ENCODE peak calls at places on chromosomes 12 and 14, in nine cellular contexts. L is effector memory CD4-positive, alpha-beta T cell; M is right atrium auricular region; H is ascending aorta; U is NT2/D1; X is K562; G is fibroblast of lung; A is transverse colon; P is HAP-1. Y is an unnamed sample.

GRCh38 chr12:12482150-12482761 is 80.4 kb downstream of the DUSP16 start:
- DNase-seq in A (no peak), L (no peak), U (no peak), X (no peak), H (no peak), P (no peak), M (no peak), G (no peak), Y (no peak)

GRCh38 chr12:132886529-132887477 is 602 bp downstream of the CHFR start:
- DNase-seq in L (no peak), X (no peak), G (no peak), A (peak; percentile 20), U (no peak), H (peak; percentile 65), P (no peak), M (no peak), Y (no peak)

GRCh38 chr12:110449799-110450497 is at the start of gene ARPC3:
- DNase-seq in X (peak; percentile 86), H (peak; percentile 98), A (peak; percentile 97), U (peak; percentile 92), L (peak; percentile 88), G (peak; percentile 93), P (peak; percentile 92), M (peak; percentile 94), Y (peak; percentile 93)

GRCh38 chr12:12628013-12628412 is 16.3 kb downstream of the CREBL2 start:
- DNase-seq in L (no peak), P (no peak), M (no peak), H (no peak), A (no peak), X (no peak), G (peak; percentile 43), U (no peak), Y (no peak)

GRCh38 chr12:101455685-101456084 is 19.5 kb upstream of the SPIC start:
- DNase-seq in A (no peak), M (no peak), L (peak; percentile 0), P (no peak), H (no peak), U (no peak), G (no peak), X (no peak), Y (no peak)

GRCh38 chr14:20604291-20604690 is 13.1 kb upstream of the RNASE12 start:
- DNase-seq in H (no peak), L (no peak), U (no peak), X (no peak), P (no peak), M (no peak), G (no peak), A (no peak), Y (no peak)

GRCh38 chr12:131989021-131989420 is 39.3 kb downstream of the EP400 start:
- DNase-seq in L (no peak), M (no peak), A (no peak), G (no peak), U (no peak), H (no peak), P (no peak), X (no peak), Y (no peak)

GRCh38 chr12:49230176-49230575 is 34.7 kb upstream of the TUBA1C start:
- DNase-seq in A (no peak), M (no peak), P (no peak), X (no peak), G (no peak), H (no peak), L (no peak), U (no peak), Y (no peak)

GRCh38 chr12:54016478-54016964 is 7.7 kb downstream of the HOXC8 start:
- DNase-seq in A (no peak), L (no peak), P (peak; percentile 76), M (no peak), X (no peak), H (peak; percentile 72), G (no peak), U (no peak), Y (no peak)

GRCh38 chr12:131087302-131087818 is 133.7 kb downstream of the ADGRD1 start:
- DNase-seq in L (no peak), A (no peak), G (no peak), M (peak; percentile 23), X (no peak), U (no peak), H (peak; percentile 48), P (no peak), Y (no peak)

GRCh38 chr14:105498430-105499255 is 7.6 kb downstream of the TEDC1 start:
- DNase-seq in P (no peak), A (no peak), X (no peak), H (peak; percentile 58), G (no peak), L (no peak), U (no peak), M (no peak), Y (no peak)

GRCh38 chr12:12715459-12716150 is 1.6 kb upstream of the CDKN1B start:
- DNase-seq in L (no peak), G (peak; percentile 25), X (no peak), A (peak; percentile 62), P (no peak), H (no peak), M (no peak), U (no peak), Y (no peak)

GRCh38 chr12:132772551-132772950 is 10.9 kb upstream of the ANKLE2 start:
- DNase-seq in M (no peak), G (no peak), U (no peak), X (no peak), L (no peak), H (no peak), P (no peak), A (peak; percentile 56), Y (no peak)

GRCh38 chr12:64061868-64062375 is 160.2 kb downstream of the KICS2 start:
- DNase-seq in G (no peak), P (no peak), H (no peak), X (no peak), A (no peak), L (no peak), U (no peak), M (no peak), Y (no peak)

GRCh38 chr14:33457021-33457420 is 493.9 kb downstream of the EGLN3 start:
- DNase-seq in H (no peak), G (peak; percentile 38), A (no peak), L (no peak), P (no peak), M (no peak), X (no peak), U (no peak), Y (no peak)

GRCh38 chr14:90193925-90194324 is 62.4 kb upstream of the PSMC1 start:
- DNase-seq in U (no peak), X (peak; percentile 16), A (no peak), M (no peak), H (peak; percentile 25), P (no peak), L (no peak), G (no peak), Y (peak; percentile 16)

GRCh38 chr12:30090258-30090657 is 306.5 kb upstream of the TMTC1 start:
- DNase-seq in A (no peak), G (no peak), M (no peak), U (no peak), P (no peak), H (no peak), L (no peak), X (no peak), Y (no peak)
- H3K4me1 ChIP-seq in A (no peaks in the 10 kb centered on the region), G (no peaks in the 10 kb centered on the region), M (no peaks in the 10 kb centered on the region), U (no peaks in the 10 kb centered on the region), P (peaks cover 17% of the 10 kb centered on the region), H (no peaks in the 10 kb centered on the region), L (no peaks in the 10 kb centered on the region), X (no peaks in the 10 kb centered on the region), Y (no peaks in the 10 kb centered on the region)

GRCh38 chr14:85054178-85054577 is 475.8 kb upstream of the FLRT2 start:
- DNase-seq in G (no peak), X (no peak), M (no peak), U (no peak), A (no peak), P (no peak), H (no peak), L (no peak), Y (no peak)
- H3K4me3 ChIP-seq in G (no peak overlapping the region), X (no peak overlapping the region), M (no peak overlapping the region), U (no peak overlapping the region), A (no peak overlapping the region), P (no peak overlapping the region), H (no peak overlapping the region), L (no peak overlapping the region), Y (no peak overlapping the region)

DNA sequence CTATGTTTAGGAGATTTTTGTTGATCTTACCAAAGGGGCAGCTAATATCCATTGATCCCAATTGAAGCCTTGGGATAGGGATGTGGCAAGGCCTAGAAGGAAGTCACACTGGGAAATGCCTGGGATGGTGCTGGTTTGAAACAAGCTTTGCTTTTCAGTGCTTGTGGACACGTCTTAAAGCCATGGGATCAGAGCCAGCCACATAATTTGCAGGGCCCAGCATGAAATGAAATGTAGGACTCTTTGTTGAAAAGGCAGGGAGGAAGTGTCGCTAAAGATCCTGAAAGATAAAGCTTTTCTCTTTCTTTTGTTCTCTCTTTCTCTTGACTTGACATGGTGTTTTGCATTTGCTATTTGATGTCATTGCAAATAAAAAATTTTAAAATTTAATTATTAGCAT is 5.0 kb downstream of the TTC9 start:
- DNase-seq in U (no peak), P (no peak), M (no peak), H (no peak), G (no peak), A (no peak), L (no peak), X (no peak), Y (no peak)
- H3K4me1 ChIP-seq in U (peaks cover 2% of the 10 kb centered on the region), P (peaks cover 12% of the 10 kb centered on the region), M (peaks cover 14% of the 10 kb centered on the region), H (peaks cover 2% of the 10 kb centered on the region), G (no peaks in the 10 kb centered on the region), A (no peaks in the 10 kb centered on the region), L (peaks cover 28% of the 10 kb centered on the region), X (no peaks in the 10 kb centered on the region), Y (peaks cover 5% of the 10 kb centered on the region)

GRCh38 chr14:95318870-95319311 is 817 bp downstream of the CLMN start:
- DNase-seq in M (no peak), A (no peak), H (no peak), P (no peak), L (no peak), U (no peak), X (no peak), G (no peak), Y (no peak)

GRCh38 chr14:95316826-95317225 is 2.9 kb downstream of the CLMN start:
- DNase-seq in H (no peak), U (no peak), X (no peak), G (no peak), A (no peak), P (no peak), M (no peak), L (no peak), Y (no peak)

GRCh38 chr14:95317817-95318343 is 1.8 kb downstream of the CLMN start:
- DNase-seq in H (no peak), X (no peak), L (no peak), G (no peak), P (no peak), A (no peak), M (no peak), U (no peak), Y (no peak)

GRCh38 chr14:95319312-95320075 is at the start of gene CLMN:
- DNase-seq in M (no peak), X (peak; percentile 87), G (peak; percentile 21), A (peak; percentile 61), U (no peak), P (peak; percentile 33), L (no peak), H (no peak), Y (no peak)

DNA sequence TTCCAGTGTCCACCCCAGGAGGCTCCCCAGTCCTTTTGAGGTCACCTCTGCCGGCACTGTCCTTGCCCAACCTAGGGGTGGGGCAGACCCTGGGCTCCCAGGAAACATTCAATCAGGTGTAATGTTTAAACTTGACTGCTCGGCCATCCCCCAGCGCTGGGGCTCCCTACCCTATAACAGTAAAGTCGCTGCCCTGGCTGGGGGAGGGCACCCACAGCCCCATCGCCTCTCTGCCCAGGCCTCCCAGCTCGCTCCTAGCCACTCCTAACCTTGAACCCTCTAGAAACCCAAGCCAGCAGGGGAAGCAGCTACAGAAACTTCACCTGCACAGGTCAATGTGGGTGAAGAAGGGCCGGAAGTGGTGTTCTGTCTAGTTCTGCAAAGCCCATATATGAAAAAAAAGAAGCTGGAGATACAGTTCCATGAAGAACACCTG is 1.3 kb downstream of the CLMN start:
- DNase-seq in L (no peak), M (no peak), G (no peak), A (peak; percentile 36), P (no peak), H (no peak), U (no peak), X (no peak), Y (no peak)
- H3K4me3 ChIP-seq in L (no peak overlapping the region), M (peak overlapping the region; percentile 87), G (no peak overlapping the region), A (peak overlapping the region; percentile 97), P (no peak overlapping the region), H (peak overlapping the region; percentile 88), U (no peak overlapping the region), X (no peak overlapping the region), Y (no peak overlapping the region)

Y was measured in iPS DF 6.9.